ENCODE peak calls at places on chromosomes 5 and 9, in four cellular contexts. V is WTC11, F is retinal pigment epithelial cell, R is dorsolateral prefrontal cortex. N is an unnamed sample.

GRCh38 chr5:41102341-41102740 is 31.2 kb upstream of the MROH2B start:
- DNase-seq in V (no peak), F (no peak), R (no peak), N (no peak)

GRCh38 chr9:135552698-135553161 is 6.8 kb downstream of the OBP2A start:
- DNase-seq in F (no peak), R (no peak), V (peak), N (no peak)

GRCh38 chr5:135864503-135865443 is 30.3 kb downstream of the SLC25A48 start:
- DNase-seq in V (no peak), F (no peak), R (no peak), N (no peak)

GRCh38 chr5:11110128-11110527 is 349.1 kb upstream of the DAP start:
- DNase-seq in F (no peak), V (no peak), R (no peak), N (no peak)

GRCh38 chr9:131585375-131585774 is 40.1 kb downstream of the PRRT1B start:
- DNase-seq in V (no peak), F (no peak), R (no peak), N (no peak)

GRCh38 chr5:43352131-43352530 is 38.9 kb upstream of the HMGCS1 start:
- DNase-seq in V (no peak), R (no peak), F (no peak), N (no peak)

GRCh38 chr9:31290731-31291130 is 1093.7 kb upstream of the ACO1 start:
- DNase-seq in F (no peak), V (no peak), R (no peak), N (no peak)

GRCh38 chr9:7234144-7234543 is 476.4 kb downstream of the KDM4C start:
- DNase-seq in R (no peak), V (peak), F (no peak), N (no peak)

GRCh38 chr9:70952131-70952727 is 169.2 kb downstream of the TRPM3 start:
- DNase-seq in V (no peak), R (no peak), F (peak), N (no peak)

GRCh38 chr9:131459056-131459455 is 43.7 kb upstream of the POMT1 start:
- DNase-seq in R (no peak), V (no peak), F (no peak), N (no peak)

GRCh38 chr9:14107977-14108376 is 206.0 kb downstream of the NFIB start:
- DNase-seq in F (no peak), V (no peak), R (no peak), N (no peak)

GRCh38 chr5:56244676-56245075 is 11.5 kb upstream of the ANKRD55 start:
- DNase-seq in F (no peak), V (no peak), R (no peak), N (no peak)

GRCh38 chr5:72005676-72006075 is 101.6 kb upstream of the MAP1B start:
- DNase-seq in R (no peak), F (no peak), V (no peak), N (no peak)

GRCh38 chr5:150514708-150515211 is 6.8 kb downstream of the NDST1 start:
- DNase-seq in V (no peak), R (no peak), F (no peak), N (no peak)

GRCh38 chr5:150511641-150512367 is 3.9 kb downstream of the NDST1 start:
- DNase-seq in F (no peak), V (peak), R (no peak), N (no peak)

GRCh38 chr5:150512368-150512747 is 4.4 kb downstream of the NDST1 start:
- DNase-seq in F (no peak), V (no peak), R (no peak), N (no peak)

GRCh38 chr5:150515446-150515845 is 7.5 kb downstream of the NDST1 start:
- DNase-seq in F (no peak), R (no peak), V (no peak), N (no peak)

DNA sequence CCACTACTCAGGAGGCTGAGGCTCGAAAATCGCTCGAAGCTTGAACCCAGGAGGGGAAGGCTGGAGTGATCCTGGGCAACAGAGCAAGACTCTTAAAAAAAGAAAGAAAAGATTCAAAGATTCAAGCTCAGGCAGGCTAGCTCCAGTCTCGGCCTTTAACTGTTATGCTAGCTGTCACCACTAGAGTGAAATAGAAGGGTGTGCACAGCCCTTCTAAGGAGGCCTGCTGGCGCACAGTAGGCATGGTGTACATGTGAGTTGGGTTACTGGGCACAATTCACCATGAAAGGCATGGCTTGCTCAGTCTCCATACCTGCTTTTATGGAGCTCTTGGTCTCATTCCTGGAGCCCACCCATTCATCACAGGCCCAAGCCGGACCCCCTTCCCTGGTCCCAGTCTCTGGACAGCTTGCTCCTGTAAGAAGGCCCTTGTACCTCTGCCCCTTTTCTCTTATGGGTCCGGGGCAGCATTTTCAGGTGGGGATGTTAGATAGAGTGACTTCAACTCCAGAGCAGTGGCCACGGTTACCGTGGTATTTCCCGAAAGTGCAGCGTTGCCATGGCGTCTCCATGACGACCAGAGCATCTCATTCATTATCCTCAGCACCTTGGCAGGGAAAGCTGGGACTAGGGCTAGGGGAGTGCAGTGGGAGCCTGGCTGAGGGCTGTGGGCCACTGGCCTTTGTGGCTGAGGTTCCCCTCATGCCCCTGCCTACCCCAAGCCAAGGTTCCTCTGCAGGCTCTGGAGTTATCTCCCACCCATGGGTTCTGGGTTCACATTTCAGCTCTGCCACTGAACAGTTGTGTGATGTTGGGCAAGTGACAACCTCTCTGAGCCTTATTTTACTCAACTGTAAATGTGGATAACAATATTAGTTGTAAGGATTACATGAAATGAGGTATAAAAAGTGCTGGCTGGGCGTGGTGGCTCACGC is 5.7 kb downstream of the NDST1 start:
- DNase-seq in R (no peak), F (no peak), V (peak), N (no peak)
- TF ChIP-seq CTCF in R (no peak), F (peak), V (no peak), N (no peak)

DNA sequence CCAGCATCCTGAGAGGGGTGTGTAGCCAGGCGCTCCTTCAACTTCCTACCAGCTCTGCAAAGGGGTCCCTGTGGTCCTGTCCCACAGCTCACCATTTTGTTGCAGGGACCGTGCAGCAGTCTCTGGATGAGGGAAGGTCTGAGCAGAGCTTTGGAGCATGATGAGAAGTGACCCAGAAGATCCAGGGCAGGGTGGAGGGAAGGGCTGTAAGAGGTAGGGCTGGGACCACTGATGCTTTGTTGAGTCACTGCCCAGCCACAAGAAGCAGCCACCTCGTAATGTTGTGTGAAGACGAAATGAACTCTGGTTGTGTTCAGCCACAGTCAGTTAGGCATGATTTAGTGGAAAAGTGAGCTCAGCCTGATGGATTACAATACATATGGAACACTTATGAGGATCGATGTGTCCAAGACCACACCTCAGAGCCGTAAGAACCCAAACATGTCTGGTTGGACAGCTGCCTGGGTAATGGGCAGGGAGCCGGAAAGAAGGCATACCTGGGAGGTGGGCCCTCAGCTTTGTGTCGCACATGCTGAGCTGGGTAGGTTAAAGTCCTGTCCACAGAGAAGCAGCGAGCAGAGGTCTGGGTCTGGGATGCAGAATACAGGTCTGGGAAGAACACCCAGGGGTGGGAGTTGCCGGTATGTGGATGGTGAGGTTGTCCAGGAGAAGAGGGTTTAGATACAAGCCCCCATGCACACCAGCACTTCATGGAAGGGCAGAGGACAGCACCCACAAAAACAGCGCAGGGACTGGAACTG is 250.1 kb downstream of the GADD45G start:
- DNase-seq in V (peak), R (no peak), F (no peak), N (no peak)
- TF ChIP-seq CTCF in V (no peak), R (no peak), F (no peak), N (no peak)

DNA sequence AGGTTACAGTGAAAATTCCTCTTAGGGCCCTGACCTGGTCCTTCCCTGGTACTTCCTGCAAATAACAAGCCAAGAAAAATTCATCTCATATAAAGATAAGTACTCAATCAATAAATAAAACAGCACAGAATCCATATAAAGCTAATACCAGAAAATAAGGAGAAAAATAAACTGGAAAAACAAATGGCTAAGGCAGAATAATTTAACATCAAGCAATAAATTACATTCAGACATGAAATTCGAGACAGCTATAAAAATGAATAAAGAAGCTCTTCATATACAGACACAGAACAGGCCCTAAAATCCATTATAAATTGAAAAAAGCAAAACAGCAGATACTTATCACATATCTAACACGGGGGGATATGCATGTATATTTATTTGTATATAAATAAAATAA is 99.2 kb downstream of the DTWD2 start:
- DNase-seq in V (no peak), F (no peak), R (no peak), N (no peak)
- TF ChIP-seq CTCF in V (no peak), F (no peak), R (no peak), N (no peak)

GRCh38 chr5:78677777-78678668 is 29.5 kb upstream of the LHFPL2 start:
- DNase-seq in V (no peak), R (no peak), F (peak), N (peak)
- TF ChIP-seq CTCF in V (no peak), R (no peak), F (no peak), N (no peak)

DNA sequence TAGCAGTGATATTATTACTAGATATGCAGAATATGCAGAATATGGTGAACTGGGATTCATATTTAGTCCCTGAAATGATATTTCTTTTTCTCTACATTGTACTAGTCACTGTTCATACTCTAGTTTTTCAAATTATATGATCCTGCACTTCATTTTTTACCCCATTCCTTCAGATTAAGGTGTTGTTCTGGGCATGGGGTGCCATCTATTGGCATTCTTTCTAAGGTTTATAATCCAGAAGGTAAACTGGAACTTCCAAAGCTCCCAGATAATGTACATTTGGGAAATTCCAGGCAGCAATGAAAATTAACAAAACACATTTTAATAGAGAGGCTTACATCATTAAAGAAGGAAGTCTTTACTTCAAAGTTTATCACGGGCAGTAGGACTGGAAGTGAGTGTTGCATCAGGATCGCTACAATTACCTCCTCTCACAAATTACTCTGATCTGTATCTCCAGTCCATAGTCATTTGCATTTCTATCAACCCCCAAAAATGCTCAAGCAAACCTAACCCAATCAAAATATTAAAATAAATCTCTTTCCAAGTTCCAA is 12.5 kb downstream of the RFX3 start:
- DNase-seq in R (no peak), V (no peak), F (no peak), N (no peak)
- TF ChIP-seq CTCF in R (no peak), V (no peak), F (no peak), N (no peak)

GRCh38 chr9:91978739-91979414 is 28.8 kb upstream of the ROR2 start:
- DNase-seq in V (peak), R (no peak), F (peak), N (no peak)
- TF ChIP-seq CTCF in V (peak), R (no peak), F (peak), N (peak)

GRCh38 chr9:136563646-136564321 is 17.9 kb upstream of the NOTCH1 start:
- DNase-seq in R (no peak), V (no peak), F (no peak), N (peak)

GRCh38 chr9:136562746-136563506 is 17.1 kb upstream of the NOTCH1 start:
- DNase-seq in F (no peak), R (no peak), V (no peak), N (no peak)

GRCh38 chr9:136565722-136566552 is 20.1 kb upstream of the NOTCH1 start:
- DNase-seq in V (no peak), F (no peak), R (no peak), N (peak)

GRCh38 chr9:136565075-136565721 is 19.4 kb upstream of the NOTCH1 start:
- DNase-seq in F (no peak), V (no peak), R (no peak), N (peak)

DNA sequence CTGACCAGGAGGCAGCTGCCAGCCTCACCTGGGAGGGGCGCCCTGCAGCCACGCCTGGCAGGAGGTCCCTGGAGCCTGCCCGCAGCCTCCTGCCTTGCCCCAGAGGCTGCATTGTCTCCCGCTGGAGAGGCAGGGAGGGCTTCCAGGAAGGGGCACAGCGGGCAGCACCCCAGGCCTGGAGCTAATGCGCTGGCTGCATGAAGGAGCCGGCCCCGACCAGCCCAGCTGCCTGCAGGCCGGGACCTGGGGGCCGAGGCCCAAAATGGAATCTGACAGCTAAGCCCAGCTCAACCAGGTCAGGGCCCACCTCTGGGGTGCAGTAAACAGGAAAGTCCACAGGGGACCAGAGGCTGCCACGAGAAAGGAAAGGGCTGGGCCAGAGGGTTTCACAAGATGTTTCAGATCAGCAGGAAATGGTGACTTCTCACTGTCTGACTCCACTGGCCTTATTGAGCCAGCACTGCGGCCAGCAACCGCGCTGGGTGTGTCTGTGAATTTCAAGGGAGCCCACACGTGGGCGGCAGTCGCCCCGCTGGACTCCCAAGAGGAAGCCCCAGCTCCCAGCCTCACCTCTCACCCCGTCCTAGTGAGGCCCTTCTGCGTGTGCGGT is 18.6 kb upstream of the NOTCH1 start:
- DNase-seq in V (no peak), F (no peak), R (no peak), N (peak)
- TF ChIP-seq CTCF in V (no peak), F (no peak), R (peak), N (peak)

GRCh38 chr9:110148868-110149267 is 59.1 kb downstream of the C9orf152 start:
- DNase-seq in V (no peak), F (no peak), R (no peak), N (no peak)

GRCh38 chr9:110146371-110146770 is 61.6 kb downstream of the C9orf152 start:
- DNase-seq in F (no peak), V (no peak), R (no peak), N (no peak)

GRCh38 chr9:110152704-110153374 is 55.1 kb downstream of the C9orf152 start:
- DNase-seq in F (no peak), R (no peak), V (no peak), N (no peak)

GRCh38 chr9:110143969-110144545 is 63.9 kb downstream of the C9orf152 start:
- DNase-seq in V (no peak), F (no peak), R (no peak), N (no peak)

GRCh38 chr9:110148384-110148783 is 59.6 kb downstream of the C9orf152 start:
- DNase-seq in R (no peak), V (no peak), F (no peak), N (no peak)
- TF ChIP-seq CTCF in R (no peak), V (no peak), F (no peak), N (no peak)

DNA sequence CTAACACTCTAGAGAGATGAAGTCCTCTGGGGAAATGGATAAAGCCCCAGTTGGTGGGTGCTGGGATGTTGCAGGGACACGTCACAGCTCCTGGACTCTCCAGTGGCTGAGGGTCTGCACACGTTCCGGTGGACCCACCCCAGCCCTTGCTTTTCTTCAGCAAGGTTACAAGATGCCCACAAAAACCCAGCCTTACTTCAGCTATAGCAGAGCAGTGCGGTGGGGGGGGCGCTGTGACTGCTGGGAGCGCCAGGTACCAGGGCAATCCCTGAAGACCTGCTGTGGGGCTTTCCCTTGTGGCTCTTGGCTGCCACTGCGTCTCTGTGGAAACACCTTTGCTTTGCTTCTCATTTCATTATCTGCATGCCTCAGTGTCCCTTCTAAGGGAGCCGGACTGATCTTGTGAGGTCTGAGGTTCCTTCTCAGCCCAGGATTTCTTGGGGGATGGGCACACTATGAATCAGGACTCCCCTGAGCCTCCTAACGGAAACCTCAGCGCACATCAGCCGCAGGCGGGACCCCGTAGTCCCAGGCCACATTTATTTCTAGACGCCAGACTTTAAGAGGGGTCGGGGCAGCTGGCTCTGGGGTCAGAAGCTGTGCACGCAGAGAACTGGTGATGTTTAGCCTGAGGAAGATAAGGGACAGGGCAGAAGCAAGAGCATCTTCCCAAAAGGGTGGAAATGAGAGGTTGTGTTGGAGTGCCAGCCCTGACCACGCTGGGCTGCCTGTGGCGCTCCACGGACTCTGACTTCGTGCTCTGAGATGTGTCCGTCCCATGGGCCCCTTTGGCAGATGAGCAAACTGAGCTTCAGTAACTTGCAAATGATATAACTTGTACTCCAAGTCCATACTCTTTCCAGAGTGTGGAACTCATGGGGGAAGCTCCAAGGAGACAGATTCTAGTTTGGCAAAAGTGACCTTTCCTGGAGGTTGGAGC is 106.8 kb downstream of the WNK2 start:
- DNase-seq in R (no peak), V (no peak), F (no peak), N (no peak)
- TF ChIP-seq CTCF in R (no peak), V (no peak), F (peak), N (no peak)